ENCODE peak calls at places on chromosomes 1 and 21, in five cellular contexts. One of them, this sample, is unnamed.

GRCh38 chr1:68409426-68409825 is 40.3 kb downstream of the RPE65 start:
- DNase-seq in A549: no peak
- DNase-seq in neural progenitor cell: no peak
- DNase-seq in adrenal gland: no peak
- DNase-seq in MCF 10A: no peak
- DNase-seq in this sample: no peak

GRCh38 chr1:67479146-67479891 is 49.1 kb upstream of the SERBP1 start:
- DNase-seq in A549: no peak
- DNase-seq in neural progenitor cell: no peak
- DNase-seq in adrenal gland: peak; percentile 82
- DNase-seq in MCF 10A: peak; percentile 52
- DNase-seq in this sample: no peak

GRCh38 chr1:20589331-20590312 is 725 bp downstream of the CDA start:
- DNase-seq in A549: no peak
- DNase-seq in neural progenitor cell: peak; percentile 21
- DNase-seq in adrenal gland: peak; percentile 45
- DNase-seq in MCF 10A: no peak
- DNase-seq in this sample: peak; percentile 29

GRCh38 chr21:26506951-26507350 is 66.1 kb downstream of the CYYR1 start:
- DNase-seq in A549: no peak
- DNase-seq in neural progenitor cell: no peak
- DNase-seq in adrenal gland: no peak
- DNase-seq in MCF 10A: peak; percentile 75
- DNase-seq in this sample: no peak

GRCh38 chr1:203055166-203055799 is 29.0 kb downstream of the PPFIA4 start:
- DNase-seq in A549: peak; percentile 19
- DNase-seq in neural progenitor cell: peak; percentile 56
- DNase-seq in adrenal gland: no peak
- DNase-seq in MCF 10A: no peak
- DNase-seq in this sample: no peak

GRCh38 chr21:45541221-45542039 is 810 bp downstream of the SLC19A1 start:
- DNase-seq in A549: peak; percentile 52
- DNase-seq in neural progenitor cell: no peak
- DNase-seq in adrenal gland: peak; percentile 74
- DNase-seq in MCF 10A: peak; percentile 72
- DNase-seq in this sample: no peak

GRCh38 chr1:234881893-234882771 is 246.5 kb downstream of the TOMM20 start:
- DNase-seq in A549: no peak
- DNase-seq in neural progenitor cell: no peak
- DNase-seq in adrenal gland: no peak
- DNase-seq in MCF 10A: no peak
- DNase-seq in this sample: no peak

GRCh38 chr1:110916669-110917306 is 43.8 kb downstream of the CD53 start:
- DNase-seq in A549: peak; percentile 74
- DNase-seq in neural progenitor cell: no peak
- DNase-seq in adrenal gland: no peak
- DNase-seq in MCF 10A: peak; percentile 51
- DNase-seq in this sample: peak; percentile 41

GRCh38 chr1:44256762-44257554 is 43.7 kb downstream of the DMAP1 start:
- DNase-seq in A549: no peak
- DNase-seq in neural progenitor cell: no peak
- DNase-seq in adrenal gland: no peak
- DNase-seq in MCF 10A: no peak
- DNase-seq in this sample: no peak

GRCh38 chr1:54945393-54945936 is 35.0 kb upstream of the TMEM61 start:
- DNase-seq in A549: peak; percentile 18
- DNase-seq in neural progenitor cell: no peak
- DNase-seq in adrenal gland: no peak
- DNase-seq in MCF 10A: peak; percentile 86
- DNase-seq in this sample: no peak

GRCh38 chr1:52238474-52238873 is 96.6 kb downstream of the ZFYVE9 start:
- DNase-seq in A549: no peak
- DNase-seq in neural progenitor cell: no peak
- DNase-seq in adrenal gland: no peak
- DNase-seq in MCF 10A: peak; percentile 28
- DNase-seq in this sample: peak; percentile 68

GRCh38 chr1:15951341-15952153 is 24.4 kb downstream of the ZBTB17 start:
- DNase-seq in A549: no peak
- DNase-seq in neural progenitor cell: no peak
- DNase-seq in adrenal gland: no peak
- DNase-seq in MCF 10A: no peak
- DNase-seq in this sample: no peak

GRCh38 chr1:219826290-219826689 is 102.1 kb downstream of the SLC30A10 start:
- DNase-seq in A549: no peak
- DNase-seq in neural progenitor cell: no peak
- DNase-seq in adrenal gland: no peak
- DNase-seq in MCF 10A: no peak
- DNase-seq in this sample: no peak

GRCh38 chr1:165445388-165445787 is 462 bp upstream of the RXRG start:
- DNase-seq in A549: no peak
- DNase-seq in neural progenitor cell: peak; percentile 13
- DNase-seq in adrenal gland: no peak
- DNase-seq in MCF 10A: no peak
- DNase-seq in this sample: no peak

GRCh38 chr1:58782308-58783089 is 1.3 kb downstream of the JUN start:
- DNase-seq in A549: peak; percentile 39
- DNase-seq in neural progenitor cell: peak; percentile 75
- DNase-seq in adrenal gland: peak; percentile 59
- DNase-seq in MCF 10A: no peak
- DNase-seq in this sample: peak; percentile 23

GRCh38 chr1:185570962-185571361 is 163.2 kb upstream of the HMCN1 start:
- DNase-seq in A549: no peak
- DNase-seq in neural progenitor cell: no peak
- DNase-seq in adrenal gland: no peak
- DNase-seq in MCF 10A: no peak
- DNase-seq in this sample: peak; percentile 21

GRCh38 chr1:76949503-76949902 is 82.2 kb downstream of the ST6GALNAC5 start:
- DNase-seq in A549: no peak
- DNase-seq in neural progenitor cell: no peak
- DNase-seq in adrenal gland: peak; percentile 25
- DNase-seq in MCF 10A: peak; percentile 18
- DNase-seq in this sample: peak; percentile 83

GRCh38 chr1:206497363-206497762 is 10.0 kb upstream of the RASSF5 start:
- DNase-seq in A549: no peak
- DNase-seq in neural progenitor cell: no peak
- DNase-seq in adrenal gland: no peak
- DNase-seq in MCF 10A: no peak
- DNase-seq in this sample: no peak

GRCh38 chr1:213015099-213016050 is at the start of gene ANGEL2:
- DNase-seq in A549: peak; percentile 98
- DNase-seq in neural progenitor cell: peak; percentile 94
- DNase-seq in adrenal gland: peak; percentile 97
- DNase-seq in MCF 10A: peak; percentile 100
- DNase-seq in this sample: peak; percentile 97

GRCh38 chr1:243213045-243213787 is 41.9 kb downstream of the CEP170 start:
- DNase-seq in A549: peak; percentile 10
- DNase-seq in neural progenitor cell: no peak
- DNase-seq in adrenal gland: peak; percentile 31
- DNase-seq in MCF 10A: peak; percentile 81
- DNase-seq in this sample: peak; percentile 40

GRCh38 chr1:159996653-159997052 is 35.1 kb downstream of the PIGM start:
- DNase-seq in A549: peak; percentile 57
- DNase-seq in neural progenitor cell: no peak
- DNase-seq in adrenal gland: no peak
- DNase-seq in MCF 10A: peak; percentile 72
- DNase-seq in this sample: peak; percentile 88

GRCh38 chr1:901108-901859 is 22.4 kb upstream of the SAMD11 start:
- DNase-seq in A549: no peak
- DNase-seq in neural progenitor cell: peak; percentile 1
- DNase-seq in adrenal gland: peak; percentile 6
- DNase-seq in MCF 10A: no peak
- DNase-seq in this sample: no peak

GRCh38 chr1:226223786-226224244 is 351 bp downstream of the MIXL1 start:
- DNase-seq in A549: peak; percentile 15
- DNase-seq in neural progenitor cell: peak; percentile 76
- DNase-seq in adrenal gland: no peak
- DNase-seq in MCF 10A: no peak
- DNase-seq in this sample: no peak

GRCh38 chr1:97334454-97334853 is 586.4 kb downstream of the DPYD start:
- DNase-seq in A549: no peak
- DNase-seq in neural progenitor cell: no peak
- DNase-seq in adrenal gland: no peak
- DNase-seq in MCF 10A: no peak
- DNase-seq in this sample: peak; percentile 90

GRCh38 chr1:109498161-109498801 is 4.4 kb downstream of the CYB561D1 start:
- DNase-seq in A549: peak; percentile 28
- DNase-seq in neural progenitor cell: peak; percentile 81
- DNase-seq in adrenal gland: peak; percentile 34
- DNase-seq in MCF 10A: no peak
- DNase-seq in this sample: no peak

GRCh38 chr1:169364948-169365347 is 2.6 kb downstream of the NME7 start:
- DNase-seq in A549: no peak
- DNase-seq in neural progenitor cell: no peak
- DNase-seq in adrenal gland: no peak
- DNase-seq in MCF 10A: peak; percentile 87
- DNase-seq in this sample: no peak

GRCh38 chr1:225820522-225821120 is 10.7 kb downstream of the EPHX1 start:
- DNase-seq in A549: no peak
- DNase-seq in neural progenitor cell: no peak
- DNase-seq in adrenal gland: no peak
- DNase-seq in MCF 10A: peak; percentile 64
- DNase-seq in this sample: no peak

GRCh38 chr21:34801519-34802132 is 132.8 kb downstream of the CLIC6 start:
- DNase-seq in A549: peak; percentile 46
- DNase-seq in neural progenitor cell: no peak
- DNase-seq in adrenal gland: no peak
- DNase-seq in MCF 10A: peak; percentile 52
- DNase-seq in this sample: no peak

GRCh38 chr1:197919523-197920301 is 2.5 kb downstream of the LHX9 start:
- DNase-seq in A549: no peak
- DNase-seq in neural progenitor cell: peak; percentile 54
- DNase-seq in adrenal gland: no peak
- DNase-seq in MCF 10A: no peak
- DNase-seq in this sample: no peak

GRCh38 chr1:218436997-218437396 is 91.9 kb downstream of the TGFB2 start:
- DNase-seq in A549: no peak
- DNase-seq in neural progenitor cell: no peak
- DNase-seq in adrenal gland: no peak
- DNase-seq in MCF 10A: no peak
- DNase-seq in this sample: no peak

DNA sequence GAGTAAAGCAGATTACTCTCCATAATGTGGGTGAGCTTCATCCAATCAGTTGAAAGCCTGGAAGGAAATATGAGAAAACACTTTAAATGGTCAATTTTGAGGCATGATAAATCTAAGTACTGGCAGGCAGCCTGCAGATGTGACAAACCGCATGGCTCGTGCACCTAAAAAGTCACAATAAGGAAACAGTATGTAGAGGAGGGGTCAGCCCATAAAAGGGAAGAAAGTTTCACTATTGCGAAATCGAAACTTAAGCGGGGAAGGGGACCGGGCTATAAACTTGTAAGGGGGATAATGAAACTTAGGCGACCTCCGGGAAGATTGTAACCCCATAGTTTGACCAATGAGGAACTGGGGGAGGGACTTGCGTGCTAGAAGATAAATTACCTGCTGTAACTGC is 109.8 kb downstream of the PLPPR4 start:
- DNase-seq in A549: no peak
- DNase-seq in neural progenitor cell: no peak
- DNase-seq in adrenal gland: no peak
- DNase-seq in MCF 10A: no peak
- DNase-seq in this sample: no peak
- TF ChIP-seq CTCF in A549: no peak
- TF ChIP-seq CTCF in neural progenitor cell: no peak
- TF ChIP-seq CTCF in adrenal gland: no peak
- TF ChIP-seq CTCF in MCF 10A: no peak
- TF ChIP-seq CTCF in this sample: no peak

DNA sequence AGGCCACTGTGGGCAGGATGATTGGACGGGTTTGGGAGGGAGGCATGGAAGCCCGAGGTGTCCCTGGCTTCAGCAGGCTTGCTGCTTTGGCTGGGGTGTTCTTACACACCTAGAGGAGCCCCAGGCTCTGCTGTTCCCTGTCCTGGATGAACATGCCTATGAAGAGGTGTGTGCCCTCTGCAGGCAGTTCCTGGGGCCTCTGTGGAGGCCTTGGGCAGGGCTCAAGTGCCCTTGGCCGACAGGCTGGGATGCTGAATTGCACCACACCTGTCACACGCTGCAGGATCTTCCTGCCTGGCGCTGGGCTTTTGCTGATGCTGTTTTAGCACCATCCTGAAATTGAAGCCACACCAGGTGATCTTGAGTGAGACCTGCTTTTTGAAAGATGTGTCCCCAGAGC is 415.0 kb upstream of the VAMP3 start:
- DNase-seq in A549: no peak
- DNase-seq in neural progenitor cell: no peak
- DNase-seq in adrenal gland: no peak
- DNase-seq in MCF 10A: peak; percentile 3
- DNase-seq in this sample: no peak
- TF ChIP-seq CTCF in A549: no peak
- TF ChIP-seq CTCF in neural progenitor cell: no peak
- TF ChIP-seq CTCF in adrenal gland: no peak
- TF ChIP-seq CTCF in MCF 10A: no peak
- TF ChIP-seq CTCF in this sample: no peak

DNA sequence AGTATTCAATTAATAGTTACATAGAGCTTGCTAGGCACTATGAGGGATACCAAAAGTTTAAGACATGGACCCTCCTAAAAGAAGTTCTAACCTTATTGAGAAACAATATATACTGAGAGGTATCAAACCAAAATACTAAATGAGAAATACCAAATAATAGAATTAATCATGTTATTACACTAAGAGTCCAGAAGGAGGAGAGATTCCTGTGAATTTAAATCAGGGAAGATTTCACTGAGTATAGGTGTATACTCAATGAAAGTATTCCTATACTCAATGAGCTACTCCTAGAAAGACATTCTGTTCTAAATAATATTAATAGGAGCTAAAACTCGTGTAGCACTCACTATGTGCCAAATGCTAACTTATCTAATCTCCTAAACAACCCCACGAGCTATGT is 9.4 kb downstream of the CR1L start:
- DNase-seq in A549: peak; percentile 8
- DNase-seq in neural progenitor cell: no peak
- DNase-seq in adrenal gland: no peak
- DNase-seq in MCF 10A: no peak
- DNase-seq in this sample: no peak
- TF ChIP-seq CTCF in A549: peak; percentile 45
- TF ChIP-seq CTCF in neural progenitor cell: peak; percentile 24
- TF ChIP-seq CTCF in adrenal gland: peak; percentile 43
- TF ChIP-seq CTCF in MCF 10A: peak; percentile 28
- TF ChIP-seq CTCF in this sample: peak; percentile 76

GRCh38 chr1:74468982-74469603 is 43.3 kb downstream of the LRRC53 start:
- DNase-seq in A549: peak; percentile 35
- DNase-seq in neural progenitor cell: peak; percentile 63
- DNase-seq in adrenal gland: no peak
- DNase-seq in MCF 10A: peak; percentile 59
- DNase-seq in this sample: peak; percentile 18
- TF ChIP-seq CTCF in A549: peak; percentile 50
- TF ChIP-seq CTCF in neural progenitor cell: peak; percentile 83
- TF ChIP-seq CTCF in adrenal gland: peak; percentile 63
- TF ChIP-seq CTCF in MCF 10A: peak; percentile 67
- TF ChIP-seq CTCF in this sample: peak; percentile 83

DNA sequence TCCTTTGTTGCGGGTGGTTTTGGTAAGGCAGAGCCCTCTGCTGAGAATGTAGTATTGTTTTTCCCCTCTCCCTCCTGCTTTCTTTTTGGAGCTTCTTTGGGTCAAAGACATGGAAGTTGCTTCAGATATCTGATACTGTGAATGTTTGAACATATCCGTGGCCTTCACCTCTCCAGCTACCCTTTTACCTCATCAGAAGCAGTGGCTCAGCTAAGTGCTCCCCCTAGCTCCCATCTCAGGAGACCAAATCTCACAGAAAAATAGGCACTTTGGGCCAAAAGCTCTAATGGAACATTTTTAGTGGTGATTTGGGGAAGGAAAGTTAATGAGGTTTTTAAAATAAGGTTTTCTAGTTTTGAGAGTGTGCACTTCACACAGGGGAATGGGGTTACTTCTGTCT is 6.3 kb downstream of the TMEM200B start:
- DNase-seq in A549: no peak
- DNase-seq in neural progenitor cell: no peak
- DNase-seq in adrenal gland: peak; percentile 37
- DNase-seq in MCF 10A: no peak
- DNase-seq in this sample: no peak
- TF ChIP-seq CTCF in A549: no peak
- TF ChIP-seq CTCF in neural progenitor cell: no peak
- TF ChIP-seq CTCF in adrenal gland: peak; percentile 21
- TF ChIP-seq CTCF in MCF 10A: no peak
- TF ChIP-seq CTCF in this sample: peak; percentile 53